ENCODE peak calls at places on chromosome 1, in seven cellular contexts. M is fibroblast of mammary gland, Y is IMR-90, S is foreskin fibroblast, O is hepatocyte, R is GM20000, A is RWPE1. F is an unnamed sample.

GRCh38 chr1:57770772-57771171 is 346.9 kb upstream of the DAB1 start:
- DNase-seq in M (peak), Y (peak), S (peak), O (no peak), R (no peak), A (no peak), F (no peak)

GRCh38 chr1:55490556-55490955 is 275.4 kb upstream of the USP24 start:
- DNase-seq in M (peak), Y (peak), S (peak), O (no peak), R (no peak), A (no peak), F (peak)

GRCh38 chr1:45862008-45862407 is 58.6 kb downstream of the MAST2 start:
- DNase-seq in M (no peak), Y (no peak), S (no peak), O (no peak), R (no peak), A (no peak), F (no peak)

GRCh38 chr1:232921416-232921815 is 29.0 kb upstream of the NTPCR start:
- DNase-seq in M (peak), Y (no peak), S (no peak), O (no peak), R (no peak), A (no peak), F (no peak)

GRCh38 chr1:5980314-5981008 is 11.8 kb downstream of the NPHP4 start:
- DNase-seq in M (peak), Y (peak), S (peak), O (peak), R (no peak), A (no peak), F (no peak)

GRCh38 chr1:31669786-31670582 is 25.3 kb upstream of the PEF1 start:
- DNase-seq in M (peak), Y (peak), S (peak), O (peak), R (no peak), A (peak), F (peak)

GRCh38 chr1:234154320-234155251 is 218.7 kb upstream of the COA6 start:
- DNase-seq in M (peak), Y (peak), S (peak), O (peak), R (peak), A (peak), F (peak)

GRCh38 chr1:29197590-29197924 is 15.9 kb upstream of the SRSF4 start:
- DNase-seq in M (peak), Y (peak), S (peak), O (peak), R (peak), A (no peak), F (no peak)

GRCh38 chr1:196678510-196678884 is 26.7 kb downstream of the CFH start:
- DNase-seq in M (peak), Y (peak), S (peak), O (no peak), R (no peak), A (no peak), F (peak)

GRCh38 chr1:204980870-204981405 is 62.1 kb upstream of the CNTN2 start:
- DNase-seq in M (no peak), Y (no peak), S (no peak), O (no peak), R (no peak), A (no peak), F (peak)

GRCh38 chr1:56073614-56074356 is 505.6 kb downstream of the PLPP3 start:
- DNase-seq in M (peak), Y (peak), S (peak), O (peak), R (no peak), A (no peak), F (peak)

GRCh38 chr1:155206891-155207577 is 663 bp downstream of the THBS3 start:
- DNase-seq in M (peak), Y (peak), S (peak), O (peak), R (peak), A (peak), F (peak)

GRCh38 chr1:93014156-93014555 is 52.9 kb upstream of the DIPK1A start:
- DNase-seq in M (no peak), Y (peak), S (no peak), O (no peak), R (no peak), A (no peak), F (no peak)

GRCh38 chr1:43270421-43271095 is 775 bp downstream of the TMEM125 start:
- DNase-seq in M (no peak), Y (no peak), S (no peak), O (peak), R (peak), A (peak), F (no peak)

GRCh38 chr1:43272576-43273571 is 3.1 kb downstream of the TMEM125 start:
- DNase-seq in M (no peak), Y (no peak), S (no peak), O (no peak), R (peak), A (no peak), F (no peak)

GRCh38 chr1:43273708-43274107 is 3.9 kb downstream of the TMEM125 start:
- DNase-seq in M (no peak), Y (no peak), S (no peak), O (no peak), R (no peak), A (no peak), F (no peak)

GRCh38 chr1:43271186-43272118 is 1.7 kb downstream of the TMEM125 start:
- DNase-seq in M (peak), Y (peak), S (no peak), O (no peak), R (peak), A (peak), F (peak)

GRCh38 chr1:43272161-43272560 is 2.4 kb downstream of the TMEM125 start:
- DNase-seq in M (no peak), Y (no peak), S (no peak), O (no peak), R (peak), A (no peak), F (no peak)
- TF ChIP-seq CTCF in M (no peak), Y (no peak), S (no peak), O (no peak), R (no peak), A (no peak), F (no peak)

GRCh38 chr1:222887127-222887461 is 72.3 kb downstream of the DISP1 start:
- DNase-seq in M (no peak), Y (no peak), S (no peak), O (no peak), R (no peak), A (no peak), F (no peak)
- TF ChIP-seq CTCF in M (no peak), Y (no peak), S (no peak), O (no peak), R (no peak), A (no peak), F (no peak)

GRCh38 chr1:147717051-147717705 is 43.2 kb downstream of the GJA5 start:
- DNase-seq in M (no peak), Y (no peak), S (no peak), O (peak), R (no peak), A (peak), F (no peak)
- TF ChIP-seq CTCF in M (no peak), Y (no peak), S (no peak), O (no peak), R (no peak), A (no peak), F (no peak)

GRCh38 chr1:224199679-224200078 is 16.6 kb downstream of the DEGS1 start:
- DNase-seq in M (no peak), Y (no peak), S (no peak), O (no peak), R (no peak), A (no peak), F (no peak)
- TF ChIP-seq CTCF in M (no peak), Y (no peak), S (no peak), O (no peak), R (no peak), A (no peak), F (no peak)

GRCh38 chr1:7533006-7533405 is 238.1 kb upstream of the VAMP3 start:
- DNase-seq in M (no peak), Y (no peak), S (no peak), O (no peak), R (no peak), A (no peak), F (no peak)
- TF ChIP-seq CTCF in M (no peak), Y (no peak), S (no peak), O (no peak), R (no peak), A (no peak), F (no peak)

GRCh38 chr1:116934586-116935207 is 25.0 kb downstream of the PTGFRN start:
- DNase-seq in M (peak), Y (no peak), S (no peak), O (no peak), R (peak), A (no peak), F (no peak)
- TF ChIP-seq CTCF in M (peak), Y (no peak), S (no peak), O (peak), R (peak), A (no peak), F (peak)

GRCh38 chr1:53688703-53689102 is 50.3 kb downstream of the GLIS1 start:
- DNase-seq in M (no peak), Y (no peak), S (no peak), O (no peak), R (no peak), A (no peak), F (no peak)
- TF ChIP-seq CTCF in M (no peak), Y (peak), S (no peak), O (no peak), R (no peak), A (no peak), F (no peak)

DNA sequence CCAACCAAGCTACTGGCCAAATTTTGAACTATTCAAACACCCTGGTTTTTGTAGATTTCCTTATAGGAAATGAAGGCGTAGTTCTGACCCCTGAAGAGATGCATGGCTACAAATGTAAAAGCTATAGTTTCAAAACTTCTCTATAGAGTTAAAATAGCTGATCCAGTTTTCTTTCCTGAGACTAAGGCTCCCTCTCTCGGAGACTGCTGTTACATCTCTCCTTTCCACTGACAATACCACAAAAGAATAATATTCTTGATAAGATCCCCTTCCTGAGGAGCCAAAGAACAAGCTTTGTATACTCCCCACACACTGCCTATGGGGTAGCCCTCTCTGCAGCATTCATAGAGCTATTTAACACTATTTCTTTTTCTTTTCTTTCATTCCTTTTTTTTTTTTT is 6.7 kb upstream of the CFAP126 start:
- DNase-seq in M (peak), Y (no peak), S (peak), O (no peak), R (peak), A (no peak), F (no peak)
- TF ChIP-seq CTCF in M (peak), Y (peak), S (peak), O (peak), R (no peak), A (no peak), F (peak)

GRCh38 chr1:171113377-171113776 is 22.7 kb downstream of the FMO3 start:
- DNase-seq in M (no peak), Y (peak), S (no peak), O (no peak), R (no peak), A (no peak), F (peak)
- TF ChIP-seq CTCF in M (no peak), Y (no peak), S (no peak), O (no peak), R (no peak), A (no peak), F (no peak)